ENCODE peak calls at places on chromosomes 12 and 14, in four cellular contexts. H is mesendoderm, Q is H9, F is IMR-90. B is an unnamed sample. For H3K4me1, the result is how much of the 10 kb centered on the place peaks cover.

GRCh38 chr12:66555113-66555512 is 123.8 kb downstream of the GRIP1 start:
- DNase-seq in H (no peak), Q (no peak), F (no peak), B (no peak)

GRCh38 chr14:76985021-76985420 is 43.5 kb downstream of the IRF2BPL start:
- DNase-seq in H (no peak), Q (no peak), F (peak), B (peak)

GRCh38 chr12:56230449-56231183 is 765 bp downstream of the SLC39A5 start:
- DNase-seq in H (no peak), Q (peak), F (no peak), B (no peak)

GRCh38 chr12:127300753-127301152 is 966.2 kb upstream of the TMEM132C start:
- DNase-seq in H (no peak), Q (no peak), F (no peak), B (no peak)

GRCh38 chr12:3775385-3776035 is 22.6 kb upstream of the CRACR2A start:
- DNase-seq in H (no peak), Q (no peak), F (no peak), B (no peak)

GRCh38 chr12:98983647-98984046 is 338.6 kb downstream of the APAF1 start:
- DNase-seq in H (no peak), Q (no peak), F (no peak), B (no peak)

GRCh38 chr14:79658224-79658623 is 553.1 kb downstream of the DIO2 start:
- DNase-seq in H (no peak), Q (no peak), F (no peak), B (no peak)

GRCh38 chr12:96015672-96016071 is 19.5 kb upstream of the HAL start:
- DNase-seq in H (peak), Q (peak), F (peak), B (peak)

GRCh38 chr14:22391908-22392307 is 197.1 kb downstream of the DAD1 start:
- DNase-seq in H (peak), Q (peak), F (peak), B (peak)

GRCh38 chr14:55802986-55803431 is 223.0 kb downstream of the KTN1 start:
- DNase-seq in H (no peak), Q (no peak), F (peak), B (peak)

GRCh38 chr12:112198120-112198733 is 72.9 kb downstream of the TRAFD1 start:
- DNase-seq in H (peak), Q (peak), F (peak), B (peak)

GRCh38 chr12:129540249-129540648 is 363.6 kb downstream of the TMEM132D start:
- DNase-seq in H (no peak), Q (no peak), F (no peak), B (no peak)

GRCh38 chr14:39169541-39169900 is 612 bp downstream of the TRAPPC6B start:
- DNase-seq in H (no peak), Q (no peak), F (no peak), B (no peak)

GRCh38 chr12:130357241-130357640 is 19.6 kb downstream of the PIWIL1 start:
- DNase-seq in H (no peak), Q (no peak), F (no peak), B (no peak)

GRCh38 chr12:11731455-11731854 is 82.0 kb downstream of the ETV6 start:
- DNase-seq in H (no peak), Q (no peak), F (peak), B (peak)

GRCh38 chr12:93043192-93043876 is 114.2 kb upstream of the EEA1 start:
- DNase-seq in H (no peak), Q (no peak), F (no peak), B (no peak)

GRCh38 chr12:59823535-59823934 is 227.7 kb downstream of the SLC16A7 start:
- DNase-seq in H (no peak), Q (no peak), F (peak), B (no peak)

GRCh38 chr12:111368291-111368683 is 608 bp downstream of the PHETA1 start:
- DNase-seq in H (no peak), Q (no peak), F (no peak), B (peak)

GRCh38 chr12:9221476-9221875 is 13.3 kb upstream of the PZP start:
- DNase-seq in H (no peak), Q (no peak), F (no peak), B (no peak)

GRCh38 chr12:80230068-80230467 is 130.7 kb downstream of the OTOGL start:
- DNase-seq in H (peak), Q (peak), F (no peak), B (no peak)

GRCh38 chr12:56836800-56837663 is 73.9 kb downstream of the HSD17B6 start:
- DNase-seq in H (no peak), Q (no peak), F (peak), B (peak)

GRCh38 chr12:91958816-91959215 is 186.8 kb downstream of the BTG1 start:
- DNase-seq in H (peak), Q (no peak), F (peak), B (peak)

GRCh38 chr12:46555379-46555778 is 182.8 kb upstream of the SLC38A2 start:
- DNase-seq in H (no peak), Q (no peak), F (peak), B (peak)

GRCh38 chr12:24408305-24408704 is 458.8 kb upstream of the SOX5 start:
- DNase-seq in H (no peak), Q (no peak), F (no peak), B (no peak)

GRCh38 chr12:122886161-122886560 is 9.8 kb downstream of the VPS37B start:
- DNase-seq in H (no peak), Q (no peak), F (no peak), B (no peak)

GRCh38 chr14:52551696-52552062 is 626 bp downstream of the TXNDC16 start:
- DNase-seq in H (no peak), Q (no peak), F (peak), B (peak)

GRCh38 chr12:108875682-108876361 is 4.1 kb upstream of the DAO start:
- DNase-seq in H (no peak), Q (no peak), F (no peak), B (no peak)

GRCh38 chr14:59123975-59124374 is 64.5 kb upstream of the DAAM1 start:
- DNase-seq in H (peak), Q (no peak), F (peak), B (peak)

GRCh38 chr12:14454098-14454907 is 88.8 kb downstream of the ATF7IP start:
- DNase-seq in H (peak), Q (peak), F (peak), B (peak)

GRCh38 chr14:72651081-72651480 is 242.8 kb downstream of the DPF3 start:
- DNase-seq in H (no peak), Q (no peak), F (peak), B (peak)

GRCh38 chr14:88129306-88130056 is 124.5 kb downstream of the GPR65 start:
- DNase-seq in H (peak), Q (no peak), F (peak), B (peak)

GRCh38 chr12:39623919-39624318 is 4.3 kb upstream of the ABCD2 start:
- DNase-seq in H (no peak), Q (no peak), F (no peak), B (peak)

GRCh38 chr14:51719970-51720369 is 68.3 kb downstream of the FRMD6 start:
- DNase-seq in H (no peak), Q (no peak), F (no peak), B (no peak)

GRCh38 chr14:64786296-64787149 is 82.3 kb downstream of the PLEKHG3 start:
- DNase-seq in H (no peak), Q (no peak), F (peak), B (no peak)

GRCh38 chr12:27002141-27002540 is 12.0 kb downstream of the TM7SF3 start:
- DNase-seq in H (no peak), Q (no peak), F (no peak), B (no peak)

GRCh38 chr14:99199854-99200653 is 71.9 kb downstream of the BCL11B start:
- DNase-seq in H (no peak), Q (no peak), F (no peak), B (no peak)

GRCh38 chr14:94474581-94475031 is 1.4 kb downstream of the SERPINA9 start:
- DNase-seq in H (peak), Q (peak), F (peak), B (no peak)

GRCh38 chr12:87922721-87923120 is 106.5 kb downstream of the C12orf50 start:
- DNase-seq in H (no peak), Q (no peak), F (peak), B (no peak)

GRCh38 chr14:103524002-103524785 is 1.6 kb upstream of the CKB start:
- DNase-seq in H (no peak), Q (no peak), F (no peak), B (no peak)
- H3K4me1 ChIP-seq in H (under half), Q (under half), F (under half), B (half or more)

GRCh38 chr14:75578786-75579781 is 664 bp downstream of the FLVCR2 start:
- DNase-seq in H (peak), Q (no peak), F (peak), B (peak)
- H2AK5ac ChIP-seq in H (no peak), Q (no peak), F (no peak), B (peak)

GRCh38 chr12:90029317-90029716 is 320.7 kb upstream of the ATP2B1 start:
- DNase-seq in H (no peak), Q (no peak), F (no peak), B (no peak)

GRCh38 chr12:90027041-90027440 is 318.4 kb upstream of the ATP2B1 start:
- DNase-seq in H (no peak), Q (no peak), F (no peak), B (no peak)

GRCh38 chr12:90027889-90028570 is 319.4 kb upstream of the ATP2B1 start:
- DNase-seq in H (no peak), Q (no peak), F (no peak), B (peak)

GRCh38 chr12:90026516-90026915 is 317.9 kb upstream of the ATP2B1 start:
- DNase-seq in H (no peak), Q (no peak), F (no peak), B (no peak)

GRCh38 chr12:90028620-90029051 is 320.0 kb upstream of the ATP2B1 start:
- DNase-seq in H (no peak), Q (no peak), F (peak), B (peak)
- H2BK120ac ChIP-seq in H (no peak), Q (no peak), F (no peak), B (no peak)

GRCh38 chr14:24431569-24432258 is 2.0 kb downstream of the KHNYN start:
- DNase-seq in H (peak), Q (peak), F (peak), B (peak)
- H3K4me1 ChIP-seq in H (under half), Q (under half), F (under half), B (under half)

DNA sequence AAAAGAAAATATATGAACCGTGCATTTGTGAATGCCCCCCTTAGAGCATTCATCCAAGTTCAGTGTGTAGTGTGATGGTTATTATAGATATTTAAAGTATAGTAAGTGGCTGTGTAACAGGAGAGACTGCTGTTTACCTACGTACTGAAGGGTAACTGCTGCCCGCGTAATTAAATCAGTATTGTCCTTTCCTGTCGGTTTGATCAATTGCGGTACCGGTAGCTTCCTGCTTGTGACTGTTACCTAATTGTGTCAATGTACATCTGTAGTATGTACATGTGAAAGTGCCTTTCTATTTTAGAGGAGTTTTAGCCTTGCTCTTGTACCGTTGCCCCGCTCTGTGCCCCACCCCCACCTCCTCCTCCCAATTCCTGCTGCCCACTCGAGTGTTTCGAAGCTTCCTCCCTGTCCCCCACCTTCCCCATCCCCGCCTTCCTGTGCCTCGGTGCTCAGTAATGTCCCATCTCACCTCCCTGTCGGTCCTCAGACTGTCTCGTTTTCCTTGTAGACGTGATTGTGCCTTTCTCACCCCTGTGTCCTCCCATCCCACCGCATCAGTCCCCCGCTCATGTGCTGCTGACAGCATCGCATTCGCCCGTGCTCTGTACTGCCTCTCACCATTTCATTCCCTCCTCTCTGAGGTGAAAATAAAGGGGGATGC is 75.0 kb downstream of the KICS2 start:
- DNase-seq in H (no peak), Q (no peak), F (no peak), B (no peak)
- H2AK5ac ChIP-seq in H (no peak), Q (no peak), F (no peak), B (no peak)

DNA sequence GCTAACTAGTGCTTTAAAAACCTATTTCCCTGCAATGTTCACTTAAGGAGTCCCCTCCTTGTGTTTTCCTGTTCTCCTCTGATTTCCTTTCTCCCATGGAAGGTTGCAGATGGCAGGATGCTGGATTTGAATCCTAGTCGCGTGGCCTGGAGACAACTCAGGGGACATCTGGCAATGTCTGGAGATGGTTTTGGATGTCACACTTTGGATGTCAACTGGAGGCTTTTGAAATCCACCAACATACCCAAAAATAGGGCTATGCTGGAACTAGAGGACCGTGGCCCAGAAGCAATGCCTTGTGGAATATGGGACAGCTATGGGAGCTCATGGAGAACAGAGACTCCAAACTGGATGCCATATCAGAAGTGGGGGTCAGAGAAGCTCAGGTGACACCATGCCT is 95.8 kb upstream of the NOS1 start:
- DNase-seq in H (no peak), Q (no peak), F (no peak), B (no peak)
- H2BK120ac ChIP-seq in H (no peak), Q (no peak), F (no peak), B (no peak)

DNA sequence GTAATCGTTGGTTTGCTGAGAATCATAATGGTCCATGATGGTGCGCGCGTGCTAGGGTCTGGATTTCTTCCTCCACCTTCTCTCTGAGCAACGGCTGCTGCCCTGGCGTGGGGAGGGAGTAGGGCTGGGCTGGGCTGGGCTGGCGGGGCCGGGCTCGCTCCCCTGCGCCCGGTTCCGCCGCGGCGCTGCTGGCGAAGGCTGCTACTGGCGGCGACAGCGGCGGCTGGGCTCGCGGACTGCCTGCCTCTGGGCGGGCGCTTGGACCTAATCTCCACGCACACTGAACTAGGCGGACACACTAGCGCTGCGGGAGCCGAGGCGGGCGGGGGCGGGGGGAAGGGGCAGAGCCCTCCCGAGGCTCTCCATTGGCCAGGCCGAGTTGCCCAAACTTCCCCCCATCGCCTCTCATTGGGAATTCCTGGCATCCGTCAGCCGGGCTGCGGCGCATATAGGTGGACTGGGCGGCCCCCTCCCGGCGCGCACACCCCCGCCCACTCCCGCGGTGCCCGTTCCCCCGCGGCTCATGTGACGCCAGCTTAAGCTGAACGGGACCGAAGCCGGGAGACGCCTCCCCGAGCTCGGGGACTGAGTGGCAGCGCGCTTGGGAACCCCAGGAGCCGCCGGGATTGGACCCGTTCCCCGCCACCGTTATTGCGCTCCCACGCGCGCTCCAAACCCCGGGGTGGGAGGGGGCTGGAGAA is at the start of gene ACTN1:
- DNase-seq in H (peak), Q (peak), F (peak), B (peak)
- H3K4me1 ChIP-seq in H (under half), Q (under half), F (under half), B (under half)

GRCh38 chr12:73076760-73077159 is 804.6 kb downstream of the TRHDE start:
- DNase-seq in H (no peak), Q (no peak), F (no peak), B (no peak)

GRCh38 chr12:73067616-73068015 is 795.4 kb downstream of the TRHDE start:
- DNase-seq in H (no peak), Q (no peak), F (no peak), B (no peak)

GRCh38 chr12:73072214-73072613 is 800.0 kb downstream of the TRHDE start:
- DNase-seq in H (no peak), Q (no peak), F (no peak), B (no peak)
- H2AK5ac ChIP-seq in H (no peak), Q (no peak), F (no peak), B (no peak)

B was measured in mesenchymal stem cell.